ENCODE peak calls at places on chromosomes 5 and 9, in four cellular contexts. W is ovary, Z is M059J, M is activated B cell treated with CpG ODN at 0.5 μM for 24 hours. P is an unnamed sample.

GRCh38 chr5:13606051-13606450 is 338.4 kb downstream of the DNAH5 start:
- DNase-seq in W (no peak), M (no peak), Z (peak), P (no peak)

GRCh38 chr5:149962040-149962439 is 1.5 kb downstream of the SLC26A2 start:
- DNase-seq in W (no peak), M (no peak), Z (peak), P (no peak)

GRCh38 chr9:73824671-73825070 is 672.5 kb upstream of the RORB start:
- DNase-seq in M (no peak), W (no peak), Z (no peak), P (no peak)

GRCh38 chr9:109238677-109239076 is 71.6 kb upstream of the FRRS1L start:
- DNase-seq in W (no peak), M (no peak), Z (peak), P (no peak)

GRCh38 chr9:120876842-120877240 is at the start of gene PHF19:
- DNase-seq in M (no peak), W (peak), Z (peak), P (no peak)

GRCh38 chr9:93496285-93496684 is 42.9 kb upstream of the FAM120AOS start:
- DNase-seq in M (no peak), W (no peak), Z (no peak), P (no peak)

GRCh38 chr5:1018596-1018995 is 10.0 kb downstream of the NKD2 start:
- DNase-seq in Z (no peak), M (no peak), W (no peak), P (peak)

GRCh38 chr5:131218392-131218791 is 45.5 kb upstream of the CDC42SE2 start:
- DNase-seq in M (no peak), W (no peak), Z (no peak), P (no peak)

GRCh38 chr9:109793921-109794320 is 13.9 kb downstream of the PALM2AKAP2 start:
- DNase-seq in Z (no peak), M (no peak), W (no peak), P (no peak)

GRCh38 chr5:130642461-130642860 is 522.6 kb downstream of the HINT1 start:
- DNase-seq in Z (no peak), W (no peak), M (no peak), P (no peak)